ENCODE peak calls at places on chromosomes 4 and X, in eight cellular contexts. One of them, this sample, is unnamed. For H3K4me1 and H3K9me3, the result is how much of the 10 kb centered on the place peaks cover.

GRCh38 chr4:100017627-100018310 is 67.7 kb upstream of the H2AZ1 start:
- DNase-seq in IMR-90: peak
- DNase-seq in neuronal stem cell: no peak
- DNase-seq in left lung: no peak
- DNase-seq in A549: no peak
- DNase-seq in body of pancreas: no peak
- DNase-seq in tibial artery: no peak
- DNase-seq in astrocyte: no peak
- DNase-seq in this sample: no peak

GRCh38 chrX:109281478-109282275 is 200.2 kb downstream of the GUCY2F start:
- DNase-seq in neuronal stem cell: no peak
- DNase-seq in body of pancreas: no peak
- DNase-seq in astrocyte: peak
- DNase-seq in tibial artery: no peak
- DNase-seq in A549: no peak
- DNase-seq in IMR-90: no peak
- DNase-seq in left lung: no peak
- DNase-seq in this sample: no peak

GRCh38 chrX:21493226-21493850 is 119.1 kb downstream of the CNKSR2 start:
- DNase-seq in body of pancreas: no peak
- DNase-seq in neuronal stem cell: no peak
- DNase-seq in IMR-90: peak
- DNase-seq in A549: no peak
- DNase-seq in left lung: no peak
- DNase-seq in astrocyte: peak
- DNase-seq in tibial artery: no peak
- DNase-seq in this sample: no peak

GRCh38 chr4:24671824-24672223 is 87.5 kb upstream of the DHX15 start:
- DNase-seq in A549: no peak
- DNase-seq in body of pancreas: no peak
- DNase-seq in tibial artery: no peak
- DNase-seq in neuronal stem cell: no peak
- DNase-seq in astrocyte: no peak
- DNase-seq in IMR-90: no peak
- DNase-seq in left lung: no peak
- DNase-seq in this sample: no peak

GRCh38 chr4:88457307-88458090 is 580 bp downstream of the HERC5 start:
- DNase-seq in body of pancreas: peak
- DNase-seq in tibial artery: peak
- DNase-seq in astrocyte: peak
- DNase-seq in neuronal stem cell: peak
- DNase-seq in left lung: peak
- DNase-seq in A549: peak
- DNase-seq in IMR-90: no peak
- DNase-seq in this sample: peak

GRCh38 chr4:184732126-184732525 is 1.8 kb downstream of the CENPU start:
- DNase-seq in A549: no peak
- DNase-seq in neuronal stem cell: no peak
- DNase-seq in astrocyte: peak
- DNase-seq in tibial artery: no peak
- DNase-seq in body of pancreas: no peak
- DNase-seq in IMR-90: peak
- DNase-seq in left lung: no peak
- DNase-seq in this sample: no peak

GRCh38 chrX:10769696-10770619 is 149.6 kb upstream of the MID1 start:
- DNase-seq in astrocyte: peak
- DNase-seq in IMR-90: peak
- DNase-seq in tibial artery: peak
- DNase-seq in neuronal stem cell: peak
- DNase-seq in body of pancreas: no peak
- DNase-seq in left lung: no peak
- DNase-seq in A549: no peak
- DNase-seq in this sample: no peak

GRCh38 chr4:111991797-111992196 is 153.5 kb upstream of the FAM241A start:
- DNase-seq in body of pancreas: no peak
- DNase-seq in left lung: no peak
- DNase-seq in IMR-90: peak
- DNase-seq in neuronal stem cell: no peak
- DNase-seq in A549: peak
- DNase-seq in tibial artery: no peak
- DNase-seq in astrocyte: peak
- DNase-seq in this sample: no peak

GRCh38 chr4:139555705-139556070 is 331 bp downstream of the SETD7 start:
- DNase-seq in left lung: no peak
- DNase-seq in astrocyte: no peak
- DNase-seq in tibial artery: peak
- DNase-seq in A549: no peak
- DNase-seq in body of pancreas: peak
- DNase-seq in neuronal stem cell: no peak
- DNase-seq in IMR-90: no peak
- DNase-seq in this sample: peak

GRCh38 chrX:42686706-42687105 is 91.3 kb downstream of the PPP1R2C start:
- DNase-seq in body of pancreas: no peak
- DNase-seq in IMR-90: no peak
- DNase-seq in neuronal stem cell: no peak
- DNase-seq in left lung: no peak
- DNase-seq in tibial artery: no peak
- DNase-seq in astrocyte: no peak
- DNase-seq in A549: no peak
- DNase-seq in this sample: no peak

GRCh38 chr4:90080116-90080515 is 47.1 kb upstream of the CCSER1 start:
- DNase-seq in A549: no peak
- DNase-seq in left lung: no peak
- DNase-seq in neuronal stem cell: no peak
- DNase-seq in astrocyte: no peak
- DNase-seq in IMR-90: no peak
- DNase-seq in tibial artery: no peak
- DNase-seq in body of pancreas: no peak
- DNase-seq in this sample: no peak

GRCh38 chr4:184344899-184345572 is 127.4 kb upstream of the ENPP6 start:
- DNase-seq in tibial artery: no peak
- DNase-seq in IMR-90: no peak
- DNase-seq in body of pancreas: no peak
- DNase-seq in left lung: no peak
- DNase-seq in A549: no peak
- DNase-seq in neuronal stem cell: no peak
- DNase-seq in astrocyte: no peak
- DNase-seq in this sample: no peak

GRCh38 chr4:184666670-184667069 is 17.1 kb downstream of the PRIMPOL start:
- DNase-seq in body of pancreas: no peak
- DNase-seq in astrocyte: no peak
- DNase-seq in tibial artery: no peak
- DNase-seq in A549: no peak
- DNase-seq in left lung: no peak
- DNase-seq in IMR-90: no peak
- DNase-seq in neuronal stem cell: no peak
- DNase-seq in this sample: no peak

GRCh38 chr4:122765702-122766352 is 33.3 kb downstream of the BBS12 start:
- DNase-seq in left lung: no peak
- DNase-seq in astrocyte: peak
- DNase-seq in body of pancreas: no peak
- DNase-seq in IMR-90: peak
- DNase-seq in neuronal stem cell: no peak
- DNase-seq in A549: no peak
- DNase-seq in tibial artery: peak
- DNase-seq in this sample: no peak

GRCh38 chr4:170388255-170388654 is 298.5 kb upstream of the AADAT start:
- DNase-seq in A549: no peak
- DNase-seq in IMR-90: peak
- DNase-seq in tibial artery: no peak
- DNase-seq in body of pancreas: no peak
- DNase-seq in left lung: no peak
- DNase-seq in astrocyte: peak
- DNase-seq in neuronal stem cell: no peak
- DNase-seq in this sample: no peak

GRCh38 chr4:45751877-45752276 is 372.0 kb downstream of the GABRG1 start:
- DNase-seq in astrocyte: no peak
- DNase-seq in A549: no peak
- DNase-seq in neuronal stem cell: no peak
- DNase-seq in left lung: no peak
- DNase-seq in IMR-90: no peak
- DNase-seq in body of pancreas: no peak
- DNase-seq in tibial artery: no peak
- DNase-seq in this sample: no peak

GRCh38 chr4:182113774-182114173 is 129.4 kb upstream of the TENM3 start:
- DNase-seq in A549: no peak
- DNase-seq in astrocyte: no peak
- DNase-seq in tibial artery: no peak
- DNase-seq in body of pancreas: no peak
- DNase-seq in neuronal stem cell: no peak
- DNase-seq in IMR-90: peak
- DNase-seq in left lung: no peak
- DNase-seq in this sample: no peak

GRCh38 chr4:20298986-20299385 is 47.3 kb downstream of the SLIT2 start:
- DNase-seq in IMR-90: no peak
- DNase-seq in neuronal stem cell: no peak
- DNase-seq in tibial artery: no peak
- DNase-seq in body of pancreas: no peak
- DNase-seq in astrocyte: no peak
- DNase-seq in left lung: no peak
- DNase-seq in A549: no peak
- DNase-seq in this sample: no peak

GRCh38 chr4:56004235-56004634 is 55.5 kb downstream of the CEP135 start:
- DNase-seq in astrocyte: no peak
- DNase-seq in left lung: no peak
- DNase-seq in neuronal stem cell: no peak
- DNase-seq in A549: no peak
- DNase-seq in tibial artery: no peak
- DNase-seq in IMR-90: no peak
- DNase-seq in body of pancreas: no peak
- DNase-seq in this sample: no peak

GRCh38 chr4:41070516-41071281 is 143.6 kb downstream of the APBB2 start:
- DNase-seq in neuronal stem cell: no peak
- DNase-seq in astrocyte: peak
- DNase-seq in IMR-90: peak
- DNase-seq in tibial artery: no peak
- DNase-seq in A549: no peak
- DNase-seq in left lung: no peak
- DNase-seq in body of pancreas: no peak
- DNase-seq in this sample: no peak

DNA sequence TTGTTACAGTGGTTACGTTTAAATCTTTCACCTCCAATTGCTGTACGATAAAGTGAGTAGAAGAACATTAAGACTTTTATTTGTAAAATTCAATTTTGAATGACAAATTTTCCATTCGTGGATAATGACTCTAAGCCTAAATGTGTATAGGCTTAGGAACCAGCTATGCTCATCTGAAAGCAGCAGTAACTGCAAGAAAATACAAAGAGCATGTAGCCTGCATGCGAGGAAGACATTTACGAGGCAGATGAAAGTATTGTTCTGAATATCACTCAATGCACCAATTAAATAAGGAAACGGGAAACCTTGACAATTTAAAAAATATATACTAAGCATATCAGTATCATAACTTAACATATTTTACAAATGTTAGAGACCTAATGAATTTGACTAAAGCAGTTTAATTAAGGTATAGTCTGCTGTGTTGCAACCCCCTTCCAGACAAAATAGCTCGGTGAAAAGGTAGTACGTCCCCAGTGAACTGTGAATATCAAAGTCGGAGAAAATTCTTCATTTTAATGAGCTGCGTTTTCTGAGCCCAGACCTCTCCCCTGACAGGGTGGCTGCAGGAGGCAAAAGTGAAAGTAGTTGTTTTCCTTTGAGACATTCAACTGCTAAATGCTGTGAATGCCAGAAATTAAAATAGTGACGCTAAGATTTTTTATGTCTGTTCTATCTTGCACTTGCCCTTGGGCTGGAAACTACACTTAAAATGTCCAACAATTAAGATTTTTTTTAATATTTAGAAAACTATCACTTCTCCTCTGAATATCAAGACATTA is 1236.5 kb upstream of the TENM3 start:
- DNase-seq in left lung: no peak
- DNase-seq in body of pancreas: no peak
- DNase-seq in astrocyte: no peak
- DNase-seq in neuronal stem cell: no peak
- DNase-seq in IMR-90: no peak
- DNase-seq in tibial artery: no peak
- DNase-seq in A549: no peak
- DNase-seq in this sample: no peak
- H3K4me3 ChIP-seq in left lung: no peak
- H3K4me3 ChIP-seq in body of pancreas: no peak
- H3K4me3 ChIP-seq in astrocyte: peak
- H3K4me3 ChIP-seq in neuronal stem cell: no peak
- H3K4me3 ChIP-seq in IMR-90: peak
- H3K4me3 ChIP-seq in tibial artery: no peak
- H3K4me3 ChIP-seq in A549: no peak
- H3K4me3 ChIP-seq in this sample: no peak

DNA sequence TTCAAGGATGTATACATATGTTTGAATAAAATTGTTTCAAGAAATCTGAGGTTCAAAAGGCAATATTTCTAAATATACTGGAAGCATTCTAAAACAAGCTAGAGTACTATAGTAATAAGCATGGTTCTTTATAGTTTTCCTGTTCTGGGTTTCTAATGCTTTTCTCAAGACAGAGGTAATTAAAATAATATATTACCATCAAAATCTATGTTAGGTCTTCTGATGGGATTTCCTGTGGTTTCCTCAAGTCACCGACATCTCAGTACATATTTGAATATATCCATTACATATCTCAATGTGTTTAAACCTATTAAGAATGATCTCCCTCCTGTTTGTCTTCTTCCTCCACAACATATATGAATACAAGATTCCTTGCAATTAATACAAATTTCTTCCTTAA is 25.6 kb downstream of the ARSJ start:
- DNase-seq in left lung: no peak
- DNase-seq in tibial artery: no peak
- DNase-seq in astrocyte: no peak
- DNase-seq in A549: no peak
- DNase-seq in neuronal stem cell: no peak
- DNase-seq in IMR-90: no peak
- DNase-seq in body of pancreas: no peak
- DNase-seq in this sample: no peak
- H3K4me1 ChIP-seq in left lung: under half
- H3K4me1 ChIP-seq in tibial artery: half or more
- H3K4me1 ChIP-seq in astrocyte: under half
- H3K4me1 ChIP-seq in A549: under half
- H3K4me1 ChIP-seq in neuronal stem cell: under half
- H3K4me1 ChIP-seq in IMR-90: under half
- H3K4me1 ChIP-seq in body of pancreas: under half
- H3K4me1 ChIP-seq in this sample: under half

GRCh38 chrX:113202601-113203000 is 362.0 kb upstream of the AMOT start:
- DNase-seq in body of pancreas: no peak
- DNase-seq in tibial artery: no peak
- DNase-seq in neuronal stem cell: no peak
- DNase-seq in astrocyte: no peak
- DNase-seq in left lung: no peak
- DNase-seq in A549: no peak
- DNase-seq in IMR-90: no peak
- DNase-seq in this sample: no peak
- H3K9me3 ChIP-seq in body of pancreas: under half
- H3K9me3 ChIP-seq in tibial artery: under half
- H3K9me3 ChIP-seq in neuronal stem cell: under half
- H3K9me3 ChIP-seq in astrocyte: under half
- H3K9me3 ChIP-seq in left lung: under half
- H3K9me3 ChIP-seq in A549: under half
- H3K9me3 ChIP-seq in IMR-90: under half
- H3K9me3 ChIP-seq in this sample: under half

DNA sequence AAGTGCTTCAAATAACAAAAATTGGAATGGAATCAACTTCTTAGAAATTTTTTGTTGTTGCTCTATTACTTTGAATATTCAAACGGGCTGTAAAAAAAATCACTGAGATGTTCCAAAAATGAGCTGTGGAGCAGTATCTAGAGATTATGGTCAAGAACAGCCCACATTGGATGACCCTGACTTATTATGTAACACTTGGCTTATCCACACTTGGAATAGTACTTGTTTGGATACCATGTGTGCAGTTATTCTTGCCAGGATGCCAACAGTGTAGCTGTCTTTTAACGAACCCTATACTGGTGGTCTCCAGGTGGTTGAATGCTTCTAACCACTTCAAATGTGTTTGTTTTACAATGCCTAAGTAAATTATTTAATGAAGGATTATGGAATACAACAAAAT is 64.9 kb upstream of the CAMK2D start:
- DNase-seq in astrocyte: peak
- DNase-seq in body of pancreas: no peak
- DNase-seq in tibial artery: no peak
- DNase-seq in IMR-90: no peak
- DNase-seq in A549: no peak
- DNase-seq in left lung: no peak
- DNase-seq in neuronal stem cell: no peak
- DNase-seq in this sample: no peak
- H3K4me3 ChIP-seq in astrocyte: no peak
- H3K4me3 ChIP-seq in body of pancreas: no peak
- H3K4me3 ChIP-seq in tibial artery: no peak
- H3K4me3 ChIP-seq in IMR-90: no peak
- H3K4me3 ChIP-seq in A549: no peak
- H3K4me3 ChIP-seq in left lung: no peak
- H3K4me3 ChIP-seq in neuronal stem cell: no peak
- H3K4me3 ChIP-seq in this sample: no peak